ENCODE peak calls at places on chromosomes 16 and 17, in four cellular contexts. V, D, H and Z are unnamed samples.

GRCh38 chr16:4510747-4511426 is 27.7 kb downstream of the CDIP1 start:
- DNase-seq in V (no peak), D (no peak), H (no peak), Z (no peak)

GRCh38 chr16:48373258-48374050 is 11.8 kb downstream of the SIAH1 start:
- DNase-seq in V (no peak), D (peak; percentile 33), H (no peak), Z (peak; percentile 43)

GRCh38 chr17:49197346-49197998 is 12.9 kb downstream of the GNGT2 start:
- DNase-seq in V (no peak), D (peak; percentile 8), H (no peak), Z (peak; percentile 18)

GRCh38 chr16:68985855-68986254 is 119.6 kb upstream of the HAS3 start:
- DNase-seq in V (no peak), D (peak; percentile 95), H (no peak), Z (peak; percentile 99)

GRCh38 chr16:12063435-12063834 is 86.9 kb downstream of the SNX29 start:
- DNase-seq in V (no peak), D (no peak), H (peak; percentile 37), Z (no peak)

GRCh38 chr17:81599719-81600486 is 37.0 kb downstream of the NPLOC4 start:
- DNase-seq in V (no peak), D (no peak), H (no peak), Z (no peak)

GRCh38 chr16:64900517-64900916 is 221.3 kb downstream of the CDH11 start:
- DNase-seq in V (no peak), D (no peak), H (no peak), Z (peak; percentile 24)

GRCh38 chr17:44830359-44831269 is 527 bp upstream of the GJC1 start:
- DNase-seq in V (no peak), D (no peak), H (peak; percentile 62), Z (no peak)

GRCh38 chr17:17494499-17495447 is 1.4 kb downstream of the RASD1 start:
- DNase-seq in V (no peak), D (no peak), H (peak; percentile 80), Z (peak; percentile 17)

GRCh38 chr17:29241015-29241963 is 5.4 kb upstream of the CRYBA1 start:
- DNase-seq in V (no peak), D (peak; percentile 94), H (no peak), Z (peak; percentile 99)

GRCh38 chr16:85081765-85082164 is 30.5 kb downstream of the CIBAR2 start:
- DNase-seq in V (no peak), D (no peak), H (no peak), Z (no peak)
- H3K27me3 ChIP-seq in V (no peaks in the 10 kb centered on the region), D (no peaks in the 10 kb centered on the region), H (no peaks in the 10 kb centered on the region), Z (peaks cover 2% of the 10 kb centered on the region)

GRCh38 chr17:76473541-76473985 is 6.2 kb downstream of the AANAT start:
- DNase-seq in V (peak; percentile 37), D (no peak), H (peak; percentile 67), Z (no peak)
- TF ChIP-seq CTCF in V (peak; percentile 56), D (peak; percentile 19), H (peak; percentile 12), Z (peak; percentile 21)

DNA sequence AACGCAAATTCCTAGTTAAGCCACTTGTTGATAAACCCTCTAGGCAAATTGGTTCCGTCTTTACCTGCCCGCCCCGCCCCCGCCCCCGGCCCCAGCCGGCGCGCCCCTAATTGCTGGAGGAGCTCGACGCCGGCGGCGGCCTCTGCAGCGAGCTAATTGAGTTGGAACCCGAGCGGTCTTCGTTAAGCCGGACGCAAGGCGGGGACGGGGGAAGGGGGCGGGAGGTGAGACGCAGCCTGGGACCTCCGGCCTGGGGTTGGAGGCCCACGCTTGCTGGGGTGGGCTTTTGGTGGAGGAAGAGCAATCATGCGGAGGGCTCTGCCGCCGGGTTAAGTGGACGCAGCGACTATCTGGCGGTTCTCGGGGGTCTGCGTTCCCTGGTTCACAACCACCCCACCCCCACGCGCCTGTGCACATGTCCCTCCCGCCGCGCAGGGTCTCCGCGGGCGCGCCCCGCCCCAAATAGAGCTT is 12.7 kb upstream of the FOXF1 start:
- DNase-seq in V (no peak), D (no peak), H (no peak), Z (no peak)
- H3K27me3 ChIP-seq in V (peaks cover 11% of the 10 kb centered on the region), D (peaks cover 86% of the 10 kb centered on the region), H (peaks cover 94% of the 10 kb centered on the region), Z (peaks cover 84% of the 10 kb centered on the region)

GRCh38 chr16:75660726-75661302 is 13.2 kb downstream of the TERF2IP start:
- DNase-seq in V (no peak), D (no peak), H (no peak), Z (no peak)
- TF ChIP-seq CTCF in V (no peak), D (no peak), H (no peak), Z (no peak)

GRCh38 chr17:79476074-79476473 is 134.8 kb downstream of the RBFOX3 start:
- DNase-seq in V (no peak), D (no peak), H (no peak), Z (no peak)
- H3K27me3 ChIP-seq in V (peaks cover 5% of the 10 kb centered on the region), D (no peaks in the 10 kb centered on the region), H (peaks cover 38% of the 10 kb centered on the region), Z (no peaks in the 10 kb centered on the region)

GRCh38 chr16:47110939-47111338 is 32.8 kb downstream of the NETO2 start:
- DNase-seq in V (no peak), D (peak; percentile 6), H (no peak), Z (no peak)
- TF ChIP-seq CTCF in V (no peak), D (peak; percentile 19), H (no peak), Z (no peak)

GRCh38 chr17:38752930-38753506 is 477 bp downstream of the PSMB3 start:
- DNase-seq in V (no peak), D (no peak), H (no peak), Z (no peak)

GRCh38 chr17:38752119-38752929 is at the start of gene PSMB3:
- DNase-seq in V (peak; percentile 99), D (peak; percentile 99), H (peak; percentile 98), Z (peak; percentile 99)

GRCh38 chr17:38751144-38751802 is 1.3 kb upstream of the PSMB3 start:
- DNase-seq in V (peak; percentile 49), D (peak; percentile 32), H (no peak), Z (peak; percentile 30)

GRCh38 chr17:38750312-38751121 is 2.0 kb upstream of the PSMB3 start:
- DNase-seq in V (no peak), D (peak; percentile 49), H (no peak), Z (peak; percentile 32)

DNA sequence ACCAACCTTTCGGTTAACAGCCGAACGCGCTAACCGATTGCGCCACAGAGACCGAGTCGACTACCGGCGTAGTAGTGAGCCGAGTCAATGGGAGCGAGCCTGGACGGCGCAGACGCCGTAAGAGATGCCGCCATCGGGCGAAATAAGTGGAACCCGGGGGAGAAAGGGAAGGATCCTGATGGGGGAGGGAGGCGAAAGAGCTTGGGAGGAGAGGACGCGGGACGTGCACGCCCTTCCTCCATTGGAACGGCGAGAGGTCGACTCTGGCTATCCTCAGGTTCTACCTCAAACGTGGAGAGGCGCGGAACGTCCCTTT is 780 bp upstream of the PSMB3 start:
- DNase-seq in V (peak; percentile 84), D (peak; percentile 77), H (peak; percentile 89), Z (peak; percentile 73)
- H3K27me3 ChIP-seq in V (no peaks in the 10 kb centered on the region), D (no peaks in the 10 kb centered on the region), H (no peaks in the 10 kb centered on the region), Z (no peaks in the 10 kb centered on the region)

DNA sequence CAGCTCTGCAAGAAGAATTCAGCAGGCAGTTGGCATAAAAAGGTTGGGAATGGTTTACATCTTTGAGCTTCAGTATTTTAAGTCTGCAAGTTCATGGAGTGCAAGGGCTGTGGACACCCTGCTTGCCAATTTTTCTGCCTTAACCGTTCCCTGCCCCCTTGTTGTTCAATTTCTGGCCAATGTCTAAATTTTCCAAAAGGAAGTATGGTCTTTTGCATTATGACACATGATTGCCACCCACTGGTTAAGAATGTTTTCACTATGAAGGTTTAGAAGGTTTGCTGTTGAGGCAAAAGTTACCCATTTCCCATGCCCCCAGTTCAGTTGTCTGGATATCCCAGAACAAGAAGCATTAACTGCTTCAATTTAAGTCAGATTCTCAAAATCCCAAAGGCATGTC is 441.9 kb downstream of the CDH13 start:
- DNase-seq in V (no peak), D (no peak), H (no peak), Z (no peak)
- TF ChIP-seq CTCF in V (no peak), D (peak; percentile 23), H (peak; percentile 16), Z (no peak)